ENCODE peak calls at places on chromosomes 2 and 18, in ten cellular contexts. One of them, this sample, is unnamed.

GRCh38 chr2:8548871-8549221 is 133.0 kb upstream of the ID2 start:
- DNase-seq in stimulated activated CD4-positive, alpha-beta T cell treated with anti-CD3 and anti-CD28 coated beads, Interleukin-2, amount 100 ng/mL, for 24 hours: no peak
- DNase-seq in small intestine: no peak
- DNase-seq in mesothelial cell of epicardium: no peak
- DNase-seq in 8988T: no peak
- DNase-seq in MCF 10A: no peak
- DNase-seq in RPMI7951: no peak
- DNase-seq in NCI-H1105: no peak
- DNase-seq in NCI-H2081: peak
- DNase-seq in GM06990: no peak
- DNase-seq in this sample: no peak

GRCh38 chr2:18490901-18491300 is 69.6 kb downstream of the RDH14 start:
- DNase-seq in small intestine: no peak
- DNase-seq in mesothelial cell of epicardium: no peak
- DNase-seq in 8988T: no peak
- DNase-seq in NCI-H2081: no peak
- DNase-seq in NCI-H1105: no peak
- DNase-seq in MCF 10A: no peak
- DNase-seq in RPMI7951: no peak
- DNase-seq in GM06990: no peak
- DNase-seq in stimulated activated CD4-positive, alpha-beta T cell treated with anti-CD3 and anti-CD28 coated beads, Interleukin-2, amount 100 ng/mL, for 24 hours: no peak
- DNase-seq in this sample: no peak

GRCh38 chr18:61085751-61086150 is 247.5 kb upstream of the CDH20 start:
- DNase-seq in NCI-H2081: peak
- DNase-seq in GM06990: no peak
- DNase-seq in MCF 10A: no peak
- DNase-seq in small intestine: no peak
- DNase-seq in 8988T: no peak
- DNase-seq in stimulated activated CD4-positive, alpha-beta T cell treated with anti-CD3 and anti-CD28 coated beads, Interleukin-2, amount 100 ng/mL, for 24 hours: no peak
- DNase-seq in RPMI7951: no peak
- DNase-seq in mesothelial cell of epicardium: no peak
- DNase-seq in NCI-H1105: no peak
- DNase-seq in this sample: no peak

GRCh38 chr2:239268082-239268481 is 132.7 kb downstream of the HDAC4 start:
- DNase-seq in NCI-H2081: no peak
- DNase-seq in NCI-H1105: no peak
- DNase-seq in 8988T: no peak
- DNase-seq in GM06990: no peak
- DNase-seq in stimulated activated CD4-positive, alpha-beta T cell treated with anti-CD3 and anti-CD28 coated beads, Interleukin-2, amount 100 ng/mL, for 24 hours: no peak
- DNase-seq in small intestine: peak
- DNase-seq in RPMI7951: peak
- DNase-seq in mesothelial cell of epicardium: no peak
- DNase-seq in MCF 10A: peak
- DNase-seq in this sample: no peak

GRCh38 chr2:191374366-191374765 is 129.2 kb downstream of the MYO1B start:
- DNase-seq in NCI-H1105: no peak
- DNase-seq in small intestine: no peak
- DNase-seq in mesothelial cell of epicardium: no peak
- DNase-seq in GM06990: no peak
- DNase-seq in MCF 10A: no peak
- DNase-seq in stimulated activated CD4-positive, alpha-beta T cell treated with anti-CD3 and anti-CD28 coated beads, Interleukin-2, amount 100 ng/mL, for 24 hours: no peak
- DNase-seq in RPMI7951: peak
- DNase-seq in NCI-H2081: no peak
- DNase-seq in 8988T: no peak
- DNase-seq in this sample: no peak

GRCh38 chr18:59189746-59190145 is 30.2 kb upstream of the GRP start:
- DNase-seq in MCF 10A: no peak
- DNase-seq in 8988T: no peak
- DNase-seq in stimulated activated CD4-positive, alpha-beta T cell treated with anti-CD3 and anti-CD28 coated beads, Interleukin-2, amount 100 ng/mL, for 24 hours: no peak
- DNase-seq in RPMI7951: no peak
- DNase-seq in mesothelial cell of epicardium: no peak
- DNase-seq in small intestine: no peak
- DNase-seq in NCI-H2081: no peak
- DNase-seq in GM06990: no peak
- DNase-seq in NCI-H1105: no peak
- DNase-seq in this sample: no peak

GRCh38 chr18:37540424-37541121 is 25.0 kb downstream of the CELF4 start:
- DNase-seq in stimulated activated CD4-positive, alpha-beta T cell treated with anti-CD3 and anti-CD28 coated beads, Interleukin-2, amount 100 ng/mL, for 24 hours: no peak
- DNase-seq in MCF 10A: no peak
- DNase-seq in GM06990: no peak
- DNase-seq in mesothelial cell of epicardium: no peak
- DNase-seq in NCI-H2081: no peak
- DNase-seq in RPMI7951: no peak
- DNase-seq in 8988T: no peak
- DNase-seq in NCI-H1105: no peak
- DNase-seq in small intestine: no peak
- DNase-seq in this sample: no peak

GRCh38 chr2:479505-480161 is 191.7 kb upstream of the ALKAL2 start:
- DNase-seq in small intestine: peak
- DNase-seq in MCF 10A: no peak
- DNase-seq in stimulated activated CD4-positive, alpha-beta T cell treated with anti-CD3 and anti-CD28 coated beads, Interleukin-2, amount 100 ng/mL, for 24 hours: no peak
- DNase-seq in 8988T: no peak
- DNase-seq in GM06990: no peak
- DNase-seq in RPMI7951: no peak
- DNase-seq in NCI-H1105: no peak
- DNase-seq in mesothelial cell of epicardium: no peak
- DNase-seq in NCI-H2081: no peak
- DNase-seq in this sample: peak

GRCh38 chr2:25323042-25323514 is 18.6 kb downstream of the DNMT3A start:
- DNase-seq in NCI-H1105: no peak
- DNase-seq in 8988T: no peak
- DNase-seq in RPMI7951: peak
- DNase-seq in mesothelial cell of epicardium: no peak
- DNase-seq in small intestine: peak
- DNase-seq in NCI-H2081: no peak
- DNase-seq in stimulated activated CD4-positive, alpha-beta T cell treated with anti-CD3 and anti-CD28 coated beads, Interleukin-2, amount 100 ng/mL, for 24 hours: peak
- DNase-seq in GM06990: no peak
- DNase-seq in MCF 10A: no peak
- DNase-seq in this sample: no peak

GRCh38 chr2:15761056-15761455 is 169.4 kb downstream of the DDX1 start:
- DNase-seq in NCI-H1105: no peak
- DNase-seq in NCI-H2081: no peak
- DNase-seq in mesothelial cell of epicardium: no peak
- DNase-seq in stimulated activated CD4-positive, alpha-beta T cell treated with anti-CD3 and anti-CD28 coated beads, Interleukin-2, amount 100 ng/mL, for 24 hours: no peak
- DNase-seq in MCF 10A: no peak
- DNase-seq in RPMI7951: no peak
- DNase-seq in 8988T: no peak
- DNase-seq in small intestine: no peak
- DNase-seq in GM06990: no peak
- DNase-seq in this sample: no peak

GRCh38 chr2:42202299-42203008 is 33.3 kb downstream of the EML4 start:
- DNase-seq in mesothelial cell of epicardium: no peak
- DNase-seq in stimulated activated CD4-positive, alpha-beta T cell treated with anti-CD3 and anti-CD28 coated beads, Interleukin-2, amount 100 ng/mL, for 24 hours: no peak
- DNase-seq in MCF 10A: no peak
- DNase-seq in NCI-H2081: no peak
- DNase-seq in 8988T: no peak
- DNase-seq in NCI-H1105: no peak
- DNase-seq in GM06990: no peak
- DNase-seq in small intestine: no peak
- DNase-seq in RPMI7951: no peak
- DNase-seq in this sample: no peak

GRCh38 chr18:57447154-57447621 is 12.0 kb downstream of the ONECUT2 start:
- DNase-seq in mesothelial cell of epicardium: peak
- DNase-seq in RPMI7951: peak
- DNase-seq in NCI-H2081: no peak
- DNase-seq in GM06990: no peak
- DNase-seq in MCF 10A: peak
- DNase-seq in stimulated activated CD4-positive, alpha-beta T cell treated with anti-CD3 and anti-CD28 coated beads, Interleukin-2, amount 100 ng/mL, for 24 hours: no peak
- DNase-seq in 8988T: no peak
- DNase-seq in NCI-H1105: no peak
- DNase-seq in small intestine: no peak
- DNase-seq in this sample: no peak

GRCh38 chr2:141654311-141654710 is 476.5 kb downstream of the LRP1B start:
- DNase-seq in mesothelial cell of epicardium: no peak
- DNase-seq in GM06990: no peak
- DNase-seq in stimulated activated CD4-positive, alpha-beta T cell treated with anti-CD3 and anti-CD28 coated beads, Interleukin-2, amount 100 ng/mL, for 24 hours: no peak
- DNase-seq in RPMI7951: no peak
- DNase-seq in NCI-H2081: no peak
- DNase-seq in NCI-H1105: no peak
- DNase-seq in 8988T: no peak
- DNase-seq in small intestine: no peak
- DNase-seq in MCF 10A: no peak
- DNase-seq in this sample: no peak

This sample was measured in HepG2.